ENCODE peak calls at places on chromosomes 13 and 19, in seven cellular contexts. E is heart right ventricle, H is fibroblast of mammary gland, X is cardiac muscle cell, M is suprapubic skin, F is AG09309, O is transverse colon. L is an unnamed sample.

GRCh38 chr19:18496167-18496979 is 25.5 kb downstream of the ELL start:
- DNase-seq in E (no peak), H (peak), X (no peak), M (no peak), F (no peak), O (peak), L (peak)

GRCh38 chr13:21997726-21998125 is 326.9 kb downstream of the FGF9 start:
- DNase-seq in E (no peak), H (no peak), X (no peak), M (no peak), F (no peak), O (no peak), L (no peak)

GRCh38 chr19:3323026-3323425 is 43.4 kb upstream of the NFIC start:
- DNase-seq in E (no peak), H (no peak), X (no peak), M (no peak), F (no peak), O (no peak), L (no peak)

GRCh38 chr13:65597839-65598818 is 1632.0 kb downstream of the PCDH9 start:
- DNase-seq in E (no peak), H (peak), X (no peak), M (no peak), F (peak), O (no peak), L (no peak)

GRCh38 chr19:3665681-3666544 is 34.4 kb downstream of the PIP5K1C start:
- DNase-seq in E (peak), H (no peak), X (peak), M (peak), F (no peak), O (peak), L (peak)

GRCh38 chr13:64640002-64640401 is 2590.1 kb downstream of the PCDH9 start:
- DNase-seq in E (no peak), H (no peak), X (no peak), M (no peak), F (no peak), O (no peak), L (no peak)

GRCh38 chr19:6464070-6464873 is at the start of gene CRB3:
- DNase-seq in E (no peak), H (no peak), X (no peak), M (peak), F (no peak), O (peak), L (peak)

GRCh38 chr13:32311188-32311897 is 3.8 kb downstream of the ZAR1L start:
- DNase-seq in E (no peak), H (no peak), X (no peak), M (no peak), F (no peak), O (no peak), L (no peak)

GRCh38 chr19:2602391-2603181 is 99.9 kb downstream of the GNG7 start:
- DNase-seq in E (peak), H (peak), X (peak), M (peak), F (peak), O (peak), L (peak)

GRCh38 chr19:51467864-51468544 is 9.8 kb upstream of the SIGLEC8 start:
- DNase-seq in E (no peak), H (no peak), X (no peak), M (no peak), F (no peak), O (no peak), L (no peak)

GRCh38 chr19:33390120-33390907 is 16.8 kb downstream of the CEBPG start:
- DNase-seq in E (peak), H (peak), X (no peak), M (peak), F (no peak), O (peak), L (peak)

GRCh38 chr19:4206818-4207484 is 22.4 kb upstream of the EBI3 start:
- DNase-seq in E (no peak), H (peak), X (no peak), M (no peak), F (no peak), O (no peak), L (no peak)

GRCh38 chr19:10321874-10322835 is 6.3 kb upstream of the FDX2 start:
- DNase-seq in E (no peak), H (no peak), X (no peak), M (no peak), F (no peak), O (peak), L (peak)

GRCh38 chr19:46384396-46384795 is 29.0 kb downstream of the CCDC8 start:
- DNase-seq in E (peak), H (no peak), X (no peak), M (peak), F (no peak), O (no peak), L (no peak)

GRCh38 chr19:30224689-30225606 is 147.2 kb upstream of the ZNF536 start:
- DNase-seq in E (no peak), H (no peak), X (no peak), M (no peak), F (no peak), O (no peak), L (no peak)

GRCh38 chr13:64551755-64552154 is 2678.4 kb downstream of the PCDH9 start:
- DNase-seq in E (no peak), H (peak), X (no peak), M (no peak), F (peak), O (no peak), L (no peak)

GRCh38 chr19:13764101-13764807 is at the start of gene MRI1:
- DNase-seq in E (peak), H (peak), X (peak), M (peak), F (no peak), O (peak), L (peak)

GRCh38 chr13:37899753-37900152 is 30.2 kb upstream of the TRPC4 start:
- DNase-seq in E (no peak), H (no peak), X (no peak), M (no peak), F (no peak), O (no peak), L (no peak)

GRCh38 chr19:45211751-45212381 is 33.3 kb downstream of the BLOC1S3 start:
- DNase-seq in E (peak), H (no peak), X (no peak), M (peak), F (no peak), O (no peak), L (peak)

GRCh38 chr19:1904385-1905070 is 671 bp upstream of the ADAT3 start:
- DNase-seq in E (no peak), H (no peak), X (peak), M (no peak), F (no peak), O (peak), L (no peak)

GRCh38 chr13:44197791-44198770 is 175.5 kb upstream of the SERP2 start:
- DNase-seq in E (no peak), H (no peak), X (peak), M (no peak), F (peak), O (no peak), L (no peak)

GRCh38 chr19:3250675-3251074 is 26.2 kb downstream of the CELF5 start:
- DNase-seq in E (no peak), H (peak), X (no peak), M (no peak), F (no peak), O (peak), L (no peak)

GRCh38 chr13:110134801-110135200 is 172.2 kb downstream of the COL4A1 start:
- DNase-seq in E (peak), H (no peak), X (peak), M (no peak), F (no peak), O (no peak), L (no peak)

GRCh38 chr13:47241446-47241845 is 344.6 kb upstream of the HTR2A start:
- DNase-seq in E (no peak), H (no peak), X (no peak), M (no peak), F (no peak), O (no peak), L (no peak)

GRCh38 chr19:16293133-16294085 is 31.2 kb upstream of the KLF2 start:
- DNase-seq in E (peak), H (peak), X (no peak), M (peak), F (peak), O (peak), L (no peak)

GRCh38 chr13:97715763-97716162 is 237.7 kb upstream of the IPO5 start:
- DNase-seq in E (no peak), H (peak), X (no peak), M (no peak), F (no peak), O (no peak), L (no peak)

GRCh38 chr19:55632463-55632834 is 8.1 kb upstream of the ZNF784 start:
- DNase-seq in E (peak), H (peak), X (peak), M (peak), F (peak), O (peak), L (peak)

GRCh38 chr13:51905787-51906186 is 44.0 kb downstream of the CCDC70 start:
- DNase-seq in E (no peak), H (no peak), X (no peak), M (no peak), F (no peak), O (no peak), L (no peak)

GRCh38 chr19:48446579-48446978 is 796 bp downstream of the GRWD1 start:
- DNase-seq in E (no peak), H (no peak), X (no peak), M (no peak), F (no peak), O (no peak), L (no peak)

GRCh38 chr13:113105032-113105993 is at the start of gene F7:
- DNase-seq in E (no peak), H (no peak), X (no peak), M (no peak), F (no peak), O (peak), L (no peak)

GRCh38 chr13:41246969-41247750 is 16.2 kb downstream of the MTRF1 start:
- DNase-seq in E (no peak), H (no peak), X (no peak), M (no peak), F (no peak), O (no peak), L (no peak)

GRCh38 chr19:13782537-13782936 is 8.3 kb downstream of the C19orf53 start:
- DNase-seq in E (no peak), H (no peak), X (no peak), M (no peak), F (no peak), O (no peak), L (no peak)

GRCh38 chr13:70080030-70080429 is 27.6 kb upstream of the ATXN8OS start:
- DNase-seq in E (peak), H (no peak), X (no peak), M (no peak), F (no peak), O (no peak), L (no peak)

DNA sequence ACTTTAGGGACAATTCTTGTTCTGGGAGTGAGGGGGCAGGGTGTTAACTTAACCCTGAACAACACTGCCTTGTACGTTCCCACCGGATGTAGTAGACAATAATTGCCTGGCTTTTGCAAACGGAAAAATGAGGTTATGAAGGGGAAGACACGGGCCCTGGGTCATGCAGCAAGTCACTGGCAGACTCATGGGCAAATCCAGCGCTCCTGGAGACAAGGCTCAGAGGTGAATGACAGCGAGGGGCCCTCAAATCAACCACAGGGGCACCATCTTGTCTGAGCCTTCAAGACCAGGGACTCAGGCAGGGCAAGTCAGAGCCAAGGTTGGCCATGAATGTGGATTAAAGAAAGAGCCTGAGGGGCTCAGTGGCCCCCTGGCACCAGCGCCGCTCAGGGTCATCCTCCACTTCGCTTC is 2.8 kb downstream of the RASA3 start:
- DNase-seq in E (no peak), H (no peak), X (no peak), M (no peak), F (no peak), O (no peak), L (no peak)
- H3K4me3 ChIP-seq in E (no peak), H (peak), X (no peak), M (no peak), F (peak), O (no peak), L (no peak)

GRCh38 chr19:39498262-39499081 is at the start of gene DLL3:
- DNase-seq in E (no peak), H (peak), X (peak), M (no peak), F (no peak), O (no peak), L (no peak)
- H3K4me3 ChIP-seq in E (no peak), H (no peak), X (peak), M (peak), F (peak), O (peak), L (no peak)

DNA sequence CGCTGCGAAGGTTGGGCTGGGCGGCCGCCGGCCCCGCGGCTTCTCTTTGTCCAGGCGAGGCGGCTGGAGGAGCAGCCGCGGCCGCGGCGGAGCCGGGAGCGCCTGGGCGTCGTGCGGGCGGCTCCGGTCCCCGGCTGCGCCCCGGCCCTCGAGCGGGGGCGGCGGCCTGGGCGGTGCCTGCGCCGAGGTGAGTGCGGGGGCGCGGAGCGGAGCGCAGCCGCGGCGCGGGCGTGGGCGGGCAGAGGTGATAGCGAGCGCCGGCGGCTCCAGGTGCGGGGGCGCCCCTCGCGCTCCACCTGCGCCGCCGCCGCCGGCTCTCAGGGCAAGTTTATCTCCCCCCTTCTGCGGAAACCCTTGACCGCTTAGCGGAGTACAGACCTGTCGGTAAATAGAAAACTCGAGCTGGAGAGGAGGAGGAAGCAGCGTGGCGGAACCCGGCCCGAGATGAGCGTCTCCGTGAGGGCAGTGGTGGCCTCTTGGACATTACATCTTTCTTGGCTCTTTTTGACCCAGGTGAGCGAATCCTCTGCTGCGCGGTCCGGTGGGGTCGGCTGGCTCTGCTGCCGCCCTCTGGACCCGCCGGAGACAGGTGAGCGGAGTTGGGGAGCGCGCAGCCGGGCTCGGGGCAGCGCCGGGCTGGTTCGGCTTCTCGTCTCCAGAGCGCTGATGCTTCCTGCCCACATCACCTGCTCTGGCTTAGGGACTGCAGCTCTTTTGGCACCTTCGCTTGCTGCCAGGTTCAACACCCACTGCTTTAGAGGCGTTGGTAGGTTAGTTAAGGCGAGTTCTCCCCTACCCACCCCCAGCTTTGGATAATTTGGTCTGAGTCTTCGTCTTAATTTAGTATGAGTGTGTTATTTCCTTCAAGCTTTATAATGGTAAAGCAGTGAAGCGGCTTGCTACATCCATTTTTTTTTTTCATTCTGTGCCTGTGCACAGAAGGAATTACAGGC is at the start of gene MTUS2:
- DNase-seq in E (no peak), H (no peak), X (peak), M (no peak), F (no peak), O (no peak), L (peak)
- H3K4me3 ChIP-seq in E (peak), H (no peak), X (peak), M (peak), F (peak), O (peak), L (peak)

DNA sequence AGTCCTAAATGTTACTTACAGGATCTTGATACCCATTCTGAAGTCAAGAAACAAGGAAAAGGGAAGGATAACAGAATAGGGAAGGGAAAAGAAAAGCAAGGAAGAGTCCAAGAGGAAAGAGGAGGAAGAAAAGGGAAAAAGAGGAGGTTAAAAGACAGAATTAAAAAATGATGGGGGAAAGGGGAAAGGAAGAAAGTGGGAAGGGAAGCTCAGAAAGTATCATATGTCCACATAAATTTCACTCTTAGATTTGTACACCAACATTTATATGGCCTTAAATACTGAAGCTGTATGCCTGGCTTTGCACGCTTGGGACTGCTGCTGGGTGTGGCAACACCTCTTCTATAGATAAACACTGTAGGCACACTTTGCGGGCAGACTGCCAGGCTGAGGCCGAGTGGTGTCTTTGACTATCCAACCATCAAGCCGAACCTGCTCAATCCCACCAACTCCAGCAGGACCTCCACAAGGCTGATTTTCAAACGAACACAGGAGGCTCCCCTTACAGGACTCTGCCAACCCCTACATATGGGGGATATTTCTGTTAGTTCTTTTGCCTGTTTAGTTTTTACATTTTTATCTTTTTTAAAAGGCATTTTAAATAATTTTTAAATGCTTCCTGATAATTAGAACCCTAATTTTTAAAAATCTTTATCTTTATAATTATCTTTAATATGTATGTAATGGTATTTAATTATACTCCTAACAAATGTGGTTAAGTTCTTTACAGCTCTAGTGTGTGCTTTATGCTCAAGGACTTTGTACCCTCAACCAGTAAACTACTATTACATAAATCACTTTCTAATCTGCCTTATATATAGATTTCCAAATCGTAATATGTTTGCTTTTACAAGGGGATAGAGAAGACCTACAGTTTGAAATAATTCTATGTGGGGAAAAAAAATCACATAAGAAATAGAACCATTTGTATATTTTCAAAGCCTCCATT is 154.2 kb downstream of the DIAPH3 start:
- DNase-seq in E (no peak), H (no peak), X (no peak), M (peak), F (no peak), O (peak), L (no peak)
- H3K4me3 ChIP-seq in E (no peak), H (no peak), X (no peak), M (no peak), F (no peak), O (no peak), L (no peak)

L was measured in upper lobe of left lung.